ENCODE peak calls at places on chromosomes 7 and 10, in eight cellular contexts. S, V, K, B, A, N, X and J are unnamed samples.

GRCh38 chr7:158706273-158706704 is 1.7 kb upstream of the NCAPG2 start:
- DNase-seq in B (no peak), K (no peak), A (no peak), S (no peak), V (no peak), X (no peak), N (no peak), J (no peak)

GRCh38 chr7:8065356-8065813 is 96.8 kb downstream of the GLCCI1 start:
- DNase-seq in K (no peak), S (no peak), N (peak), A (no peak), X (no peak), B (no peak), V (no peak), J (no peak)

GRCh38 chr7:104931181-104931781 is 82.7 kb upstream of the KMT2E start:
- DNase-seq in A (no peak), V (no peak), X (no peak), B (peak), S (no peak), K (no peak), N (no peak), J (peak)

GRCh38 chr7:106155027-106155426 is 42.9 kb upstream of the SYPL1 start:
- DNase-seq in K (no peak), X (no peak), B (no peak), A (no peak), N (no peak), S (no peak), V (no peak), J (no peak)

GRCh38 chr10:103736763-103737162 is 118.6 kb downstream of the SH3PXD2A start:
- DNase-seq in S (no peak), B (no peak), X (peak), A (no peak), N (no peak), V (no peak), K (no peak), J (peak)

GRCh38 chr10:28307267-28307666 is 4.4 kb upstream of the MPP7 start:
- DNase-seq in V (no peak), K (no peak), S (no peak), N (no peak), X (no peak), B (no peak), A (no peak), J (no peak)

GRCh38 chr10:71342850-71343773 is 24.1 kb downstream of the SLC29A3 start:
- DNase-seq in X (no peak), K (no peak), B (no peak), V (no peak), N (no peak), S (no peak), A (no peak), J (no peak)

GRCh38 chr7:100053201-100053600 is 3.6 kb downstream of the ZSCAN21 start:
- DNase-seq in N (no peak), A (no peak), S (peak), V (peak), B (no peak), K (peak), X (peak), J (peak)

GRCh38 chr7:78134256-78134655 is 335.7 kb downstream of the PHTF2 start:
- DNase-seq in A (no peak), S (peak), K (peak), B (peak), X (no peak), V (no peak), N (peak), J (peak)

GRCh38 chr7:99638731-99639130 is 22.0 kb downstream of the ZSCAN25 start:
- DNase-seq in S (no peak), B (no peak), X (no peak), N (no peak), A (no peak), K (no peak), V (no peak), J (no peak)

GRCh38 chr10:2122431-2123124 is 385.3 kb upstream of the ADARB2 start:
- DNase-seq in S (no peak), X (no peak), V (no peak), B (no peak), A (no peak), N (no peak), K (no peak), J (no peak)

GRCh38 chr10:28266449-28267224 is 36.2 kb downstream of the MPP7 start:
- DNase-seq in K (no peak), X (no peak), N (no peak), A (no peak), V (no peak), B (no peak), S (no peak), J (no peak)

GRCh38 chr10:125121003-125121402 is 39.4 kb downstream of the CTBP2 start:
- DNase-seq in V (peak), S (no peak), K (no peak), N (no peak), X (no peak), A (no peak), B (no peak), J (peak)

GRCh38 chr7:140197218-140197890 is 20.6 kb upstream of the KDM7A start:
- DNase-seq in B (no peak), V (no peak), S (no peak), N (no peak), K (no peak), X (no peak), A (no peak), J (no peak)

GRCh38 chr10:132456881-132457280 is 59.9 kb downstream of the PWWP2B start:
- DNase-seq in B (no peak), X (no peak), V (no peak), A (no peak), N (no peak), S (no peak), K (no peak), J (no peak)

GRCh38 chr10:116274141-116274861 is 1.3 kb upstream of the GFRA1 start:
- DNase-seq in X (no peak), K (peak), V (no peak), N (no peak), S (no peak), A (peak), B (no peak), J (peak)

GRCh38 chr10:13658864-13659685 is 72.3 kb downstream of the PRPF18 start:
- DNase-seq in S (no peak), V (no peak), N (no peak), A (peak), K (peak), B (no peak), X (no peak), J (no peak)

GRCh38 chr7:134514663-134515062 is 12.7 kb upstream of the AKR1B10 start:
- DNase-seq in V (no peak), X (no peak), A (no peak), S (peak), B (peak), K (peak), N (peak), J (peak)